ENCODE peak calls at places on chromosome 12, in four cellular contexts. G is WTC11, F is SK-N-SH, B is K562. Q is an unnamed sample.

GRCh38 chr12:1103632-1104031 is 112.6 kb downstream of the ERC1 start:
- DNase-seq in F (no peak), B (no peak), G (no peak), Q (no peak)

GRCh38 chr12:48165089-48166031 is 8.0 kb upstream of the ASB8 start:
- DNase-seq in B (peak; percentile 62), F (peak; percentile 67), G (peak; percentile 28), Q (peak; percentile 45)

GRCh38 chr12:128644664-128645296 is 179.0 kb downstream of the SLC15A4 start:
- DNase-seq in F (peak; percentile 30), G (peak; percentile 21), B (peak; percentile 61), Q (no peak)

GRCh38 chr12:51647647-51648046 is 56.6 kb downstream of the SCN8A start:
- DNase-seq in B (no peak), F (peak; percentile 28), G (no peak), Q (no peak)

GRCh38 chr12:57795354-57795753 is 12.8 kb downstream of the TSFM start:
- DNase-seq in B (no peak), G (no peak), F (no peak), Q (no peak)

GRCh38 chr12:27821259-27821973 is 41.4 kb upstream of the MANSC4 start:
- DNase-seq in F (peak; percentile 51), B (peak; percentile 70), G (peak; percentile 44), Q (peak; percentile 48)

GRCh38 chr12:38745601-38746000 is 159.8 kb downstream of the CPNE8 start:
- DNase-seq in F (no peak), B (no peak), G (no peak), Q (no peak)

GRCh38 chr12:122977153-122977552 is 2.1 kb downstream of the OGFOD2 start:
- DNase-seq in G (no peak), F (no peak), B (no peak), Q (no peak)

GRCh38 chr12:109961612-109962011 is 34.6 kb downstream of the GIT2 start:
- DNase-seq in G (no peak), F (no peak), B (no peak), Q (no peak)

GRCh38 chr12:109098142-109098652 is 800 bp downstream of the UNG start:
- DNase-seq in F (no peak), G (no peak), B (no peak), Q (no peak)

GRCh38 chr12:111425655-111426054 is 19.9 kb downstream of the SH2B3 start:
- DNase-seq in F (no peak), B (no peak), G (no peak), Q (no peak)

GRCh38 chr12:83826112-83826511 is 1086.5 kb downstream of the SLC6A15 start:
- DNase-seq in F (peak; percentile 13), G (peak; percentile 86), B (peak; percentile 17), Q (no peak)

GRCh38 chr12:25264862-25265261 is 14.1 kb upstream of the KRAS start:
- DNase-seq in F (no peak), B (no peak), G (no peak), Q (no peak)

GRCh38 chr12:89477633-89478279 is 46.8 kb downstream of the GALNT4 start:
- DNase-seq in B (no peak), F (no peak), G (no peak), Q (no peak)

GRCh38 chr12:116922194-116922897 is 11.6 kb downstream of the FBXW8 start:
- DNase-seq in F (no peak), G (no peak), B (no peak), Q (peak; percentile 50)

GRCh38 chr12:78698747-78699146 is 165.8 kb upstream of the SYT1 start:
- DNase-seq in G (no peak), B (no peak), F (no peak), Q (no peak)

GRCh38 chr12:78696267-78696666 is 168.3 kb upstream of the SYT1 start:
- DNase-seq in B (no peak), F (no peak), G (no peak), Q (no peak)

GRCh38 chr12:78700565-78700964 is 164.0 kb upstream of the SYT1 start:
- DNase-seq in B (no peak), G (no peak), F (no peak), Q (no peak)

GRCh38 chr12:78695749-78696148 is 168.8 kb upstream of the SYT1 start:
- DNase-seq in G (no peak), B (no peak), F (no peak), Q (no peak)

GRCh38 chr12:78697817-78698415 is 166.7 kb upstream of the SYT1 start:
- DNase-seq in B (no peak), G (no peak), F (no peak), Q (no peak)
- TF ChIP-seq USF1 in B (no peak), G (no peak), F (no peak), Q (no peak)

DNA sequence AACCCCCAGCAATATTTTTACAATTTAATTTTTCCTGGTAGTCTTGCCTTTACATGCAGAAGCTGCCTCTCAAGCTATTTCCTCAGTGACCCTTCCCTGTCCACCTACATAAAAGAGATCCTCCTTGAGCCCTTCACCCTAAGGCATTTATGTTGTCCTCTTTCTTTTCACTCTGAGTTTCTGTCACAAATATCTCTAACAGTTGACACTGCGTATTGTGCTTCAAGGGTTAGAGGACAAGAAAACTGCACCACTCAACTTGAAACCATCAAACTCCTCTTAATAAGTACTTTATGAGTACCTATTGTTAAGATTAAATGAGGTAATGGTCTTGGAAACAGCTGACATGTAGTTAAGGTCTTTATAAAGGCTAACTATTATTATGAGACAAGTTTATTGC is 557.7 kb downstream of the TRHDE start:
- DNase-seq in G (no peak), F (no peak), B (no peak), Q (no peak)
- TF ChIP-seq USF1 in G (no peak), F (no peak), B (no peak), Q (no peak)

DNA sequence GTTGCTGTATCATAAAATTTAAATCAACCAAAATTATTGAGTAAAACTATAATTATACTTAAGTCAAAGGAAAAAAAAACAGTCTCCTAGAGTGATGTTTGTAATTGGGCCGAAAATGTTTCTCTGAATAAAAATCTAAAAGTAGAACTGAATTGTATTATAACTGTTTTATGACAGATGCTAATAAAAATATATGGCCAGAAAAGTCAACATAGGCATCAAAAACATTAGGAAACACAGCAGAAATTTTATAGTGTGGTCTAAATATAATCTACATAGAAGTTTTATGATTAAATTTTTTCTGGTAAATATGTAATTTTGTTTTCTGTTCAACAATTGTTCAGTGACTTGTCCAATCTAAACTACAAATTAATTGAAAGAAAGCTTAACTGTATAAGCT is 277.8 kb downstream of the ALX1 start:
- DNase-seq in B (no peak), G (no peak), F (no peak), Q (no peak)
- TF ChIP-seq USF1 in B (no peak), G (no peak), F (no peak), Q (no peak)

GRCh38 chr12:96587691-96588090 is 98.3 kb downstream of the CFAP54 start:
- DNase-seq in G (no peak), F (no peak), B (no peak), Q (no peak)
- TF ChIP-seq USF1 in G (no peak), F (no peak), B (no peak), Q (no peak)

GRCh38 chr12:56720696-56721615 is 4.1 kb downstream of the NACA start:
- DNase-seq in B (peak; percentile 72), G (no peak), F (no peak), Q (no peak)
- TF ChIP-seq USF1 in B (no peak), G (no peak), F (no peak), Q (no peak)

GRCh38 chr12:28974890-28975289 is 174.2 kb upstream of the FAR2 start:
- DNase-seq in F (no peak), B (no peak), G (no peak), Q (no peak)
- TF ChIP-seq USF1 in F (no peak), B (no peak), G (no peak), Q (no peak)

Q was measured in GM12878.